ENCODE peak calls at places on chromosome 1, in four cellular contexts. D is WTC11, S is EL, L is epithelial cell of proximal tubule. I is an unnamed sample.

GRCh38 chr1:79041666-79042065 is 35.1 kb upstream of the ADGRL4 start:
- DNase-seq in L (no peak), S (peak), D (no peak), I (no peak)

GRCh38 chr1:235156745-235157144 is 4.3 kb downstream of the RBM34 start:
- DNase-seq in L (no peak), D (no peak), S (no peak), I (no peak)

GRCh38 chr1:17632541-17633193 is 93.2 kb downstream of the ARHGEF10L start:
- DNase-seq in L (no peak), D (no peak), S (peak), I (no peak)

GRCh38 chr1:205492201-205492667 is 12.2 kb upstream of the CDK18 start:
- DNase-seq in S (no peak), L (no peak), D (no peak), I (no peak)

GRCh38 chr1:41492341-41492848 is 7.9 kb upstream of the EDN2 start:
- DNase-seq in S (no peak), D (peak), L (no peak), I (no peak)

GRCh38 chr1:108590947-108591346 is 31.0 kb downstream of the EEIG2 start:
- DNase-seq in D (no peak), S (peak), L (peak), I (peak)

GRCh38 chr1:228143480-228144212 is 3.6 kb downstream of the GUK1 start:
- DNase-seq in S (no peak), L (no peak), D (no peak), I (no peak)

GRCh38 chr1:27491748-27492700 is 2.1 kb upstream of the WASF2 start:
- DNase-seq in S (no peak), L (no peak), D (no peak), I (no peak)